ENCODE peak calls at places on chromosomes 3 and 15, in six cellular contexts. O is spleen, N is IMR-90, J is stomach, B is Peyer's patch, V is body of pancreas. L is an unnamed sample.

GRCh38 chr3:40623567-40623966 is 98.8 kb downstream of the ZNF621 start:
- DNase-seq in O (peak), N (no peak), J (no peak), B (no peak), V (peak), L (no peak)

GRCh38 chr15:71195242-71195641 is 80.0 kb downstream of the THSD4 start:
- DNase-seq in O (no peak), N (no peak), J (no peak), B (no peak), V (no peak), L (no peak)

GRCh38 chr15:42349178-42349577 is 10.1 kb upstream of the CAPN3 start:
- DNase-seq in O (no peak), N (peak), J (no peak), B (no peak), V (no peak), L (no peak)

GRCh38 chr15:99054025-99054387 is 46.4 kb upstream of the PGPEP1L start:
- DNase-seq in O (no peak), N (peak), J (no peak), B (no peak), V (no peak), L (no peak)

GRCh38 chr3:39460677-39461076 is 6.8 kb upstream of the MOBP start:
- DNase-seq in O (no peak), N (no peak), J (no peak), B (no peak), V (no peak), L (no peak)

GRCh38 chr15:76973362-76973743 is 21.6 kb upstream of the PSTPIP1 start:
- DNase-seq in O (no peak), N (peak), J (no peak), B (no peak), V (peak), L (peak)

GRCh38 chr3:113533534-113533892 is 1.2 kb downstream of the SIDT1 start:
- DNase-seq in O (no peak), N (no peak), J (no peak), B (no peak), V (no peak), L (no peak)

GRCh38 chr15:70289191-70289955 is 191.7 kb upstream of the TLE3 start:
- DNase-seq in O (no peak), N (no peak), J (peak), B (peak), V (peak), L (no peak)

GRCh38 chr3:21705769-21706168 is 45.2 kb downstream of the ZNF385D start:
- DNase-seq in O (no peak), N (peak), J (peak), B (no peak), V (peak), L (peak)

DNA sequence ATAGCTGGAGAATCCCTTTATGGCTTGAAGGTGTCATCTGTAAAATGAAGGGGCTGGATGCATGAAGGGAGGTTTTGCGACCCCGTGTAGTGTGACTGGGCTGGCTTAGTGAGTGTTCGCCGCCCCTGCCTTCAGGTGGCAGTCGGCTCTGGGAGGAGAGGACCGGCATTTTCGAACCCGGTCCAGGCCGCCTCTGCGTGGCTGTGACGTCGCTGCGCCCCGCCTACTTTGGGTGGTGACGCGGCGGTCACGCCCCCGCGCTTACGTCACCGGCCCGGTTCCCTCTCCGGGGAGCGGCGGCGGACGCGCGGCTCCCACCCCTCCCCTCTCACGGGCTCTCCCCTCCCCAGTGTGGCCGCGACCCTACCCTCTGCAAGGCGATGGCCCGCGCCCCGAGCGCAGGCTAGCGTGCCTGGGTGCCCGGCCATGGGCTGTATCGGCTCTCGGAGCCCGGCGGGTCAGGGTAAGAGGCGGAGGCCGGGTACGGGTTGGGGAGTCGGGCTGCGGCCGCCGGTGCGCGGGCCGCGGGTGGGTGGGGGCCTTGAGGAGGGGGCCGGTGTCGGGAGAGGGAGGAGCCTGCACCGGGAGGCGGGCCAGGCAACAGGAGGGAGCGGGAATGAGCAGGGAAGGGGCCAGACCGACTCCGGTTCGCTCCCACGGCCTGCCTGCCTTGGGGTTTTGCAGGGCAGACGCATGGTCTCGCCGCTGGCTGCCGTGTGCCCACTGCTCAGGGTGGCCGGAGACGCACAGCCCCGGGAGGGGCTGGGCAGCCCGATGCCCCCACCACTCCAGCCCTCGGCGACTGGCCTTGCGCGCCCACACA is 1.5 kb upstream of the FAM131A start:
- DNase-seq in O (peak), N (peak), J (peak), B (peak), V (peak), L (peak)
- TF ChIP-seq POLR2A in O (no peak), N (peak), J (no peak), B (peak), V (no peak), L (peak)

GRCh38 chr15:75647370-75648155 is at the start of gene SNX33:
- DNase-seq in O (peak), N (peak), J (peak), B (peak), V (peak), L (no peak)
- TF ChIP-seq POLR2A in O (no peak), N (peak), J (no peak), B (peak), V (peak), L (peak)

DNA sequence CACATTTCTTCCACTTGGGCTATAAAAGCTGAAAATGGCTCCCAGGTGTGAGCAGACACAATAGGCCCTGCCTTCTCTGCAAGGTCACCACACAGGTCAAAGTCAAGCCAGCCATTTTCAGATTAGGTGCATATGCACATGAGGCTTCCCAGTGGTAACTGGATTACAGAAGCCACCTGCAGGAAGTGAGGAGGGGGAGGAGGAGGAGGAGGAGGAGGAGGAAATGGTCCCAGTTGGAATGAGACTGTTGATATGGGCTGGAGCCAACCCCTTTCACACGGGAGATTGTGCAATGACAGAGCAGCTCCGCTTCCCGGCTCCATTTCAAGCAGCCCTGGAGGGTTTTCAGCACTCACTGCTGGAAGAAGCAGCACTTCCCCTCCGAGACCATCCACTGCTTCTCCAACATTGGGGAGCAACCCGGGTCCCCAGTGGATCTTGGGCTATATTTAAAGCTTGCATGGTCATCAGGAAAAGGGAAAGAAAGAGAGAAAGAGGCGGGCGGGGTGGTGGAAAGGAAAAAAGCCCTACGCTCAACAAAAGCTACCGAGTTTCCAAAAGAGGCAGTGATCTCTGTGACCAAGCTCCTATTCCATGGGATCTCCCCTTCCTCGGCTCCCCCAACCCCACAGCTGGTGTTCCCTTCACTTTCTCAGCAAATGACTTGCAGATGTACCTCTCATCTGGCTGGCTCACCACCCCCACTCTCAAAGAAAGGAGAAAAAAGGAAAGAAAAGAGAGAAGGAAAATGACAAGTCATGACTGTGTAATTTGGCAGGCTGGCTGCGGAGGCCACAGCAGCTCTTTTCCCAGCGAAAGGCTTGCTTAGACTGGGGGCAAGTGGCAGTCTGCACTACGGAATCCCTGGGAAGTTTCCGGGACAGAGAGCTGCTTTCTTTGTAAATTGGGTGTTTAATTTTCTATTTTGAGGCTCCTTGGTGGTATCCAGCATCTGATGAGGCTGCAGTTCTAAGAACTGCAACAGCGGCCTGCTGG is 58.3 kb downstream of the LRIG1 start:
- DNase-seq in O (no peak), N (peak), J (peak), B (peak), V (peak), L (peak)
- TF ChIP-seq POLR2A in O (no peak), N (no peak), J (no peak), B (no peak), V (no peak), L (no peak)

GRCh38 chr3:182980204-182981037 is at the start of gene DCUN1D1:
- DNase-seq in O (peak), N (peak), J (peak), B (peak), V (peak), L (peak)
- TF ChIP-seq POLR2A in O (no peak), N (no peak), J (no peak), B (peak), V (peak), L (peak)

GRCh38 chr3:30650348-30650995 is 44.1 kb downstream of the TGFBR2 start:
- DNase-seq in O (no peak), N (no peak), J (no peak), B (no peak), V (no peak), L (no peak)
- TF ChIP-seq POLR2A in O (no peak), N (no peak), J (no peak), B (no peak), V (no peak), L (no peak)

DNA sequence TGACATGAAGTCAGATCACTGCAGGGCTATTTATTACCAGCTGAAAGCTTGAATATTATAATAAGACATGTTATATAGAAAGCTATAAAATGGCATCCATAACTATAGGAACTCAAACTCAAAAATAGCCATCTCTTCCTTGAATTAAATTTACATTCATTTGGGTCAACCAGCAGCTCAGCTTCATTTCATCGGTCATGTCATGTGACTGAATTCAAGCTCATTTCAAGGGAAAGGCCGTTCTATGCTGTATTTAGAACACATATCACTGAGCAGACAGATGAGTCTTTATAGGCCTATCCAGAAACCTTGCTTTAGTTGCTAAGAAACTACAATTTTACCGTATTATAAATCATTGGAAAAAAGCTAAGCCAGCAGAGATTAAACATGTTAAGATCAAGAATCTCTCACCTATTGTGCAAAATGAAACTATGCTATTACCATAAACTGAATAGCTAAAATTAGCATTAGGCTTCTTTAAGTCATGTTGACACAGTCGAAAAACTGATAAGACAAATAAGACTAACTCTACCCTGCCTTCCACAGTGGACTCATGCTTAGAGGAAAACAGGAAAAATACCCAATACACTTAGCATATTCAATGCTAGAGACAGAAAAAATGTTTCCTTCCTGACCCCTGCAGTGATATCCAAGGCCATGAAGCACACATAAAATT is 2.3 kb downstream of the NPTN start:
- DNase-seq in O (no peak), N (no peak), J (no peak), B (no peak), V (no peak), L (no peak)
- TF ChIP-seq POLR2A in O (no peak), N (no peak), J (no peak), B (no peak), V (no peak), L (no peak)

DNA sequence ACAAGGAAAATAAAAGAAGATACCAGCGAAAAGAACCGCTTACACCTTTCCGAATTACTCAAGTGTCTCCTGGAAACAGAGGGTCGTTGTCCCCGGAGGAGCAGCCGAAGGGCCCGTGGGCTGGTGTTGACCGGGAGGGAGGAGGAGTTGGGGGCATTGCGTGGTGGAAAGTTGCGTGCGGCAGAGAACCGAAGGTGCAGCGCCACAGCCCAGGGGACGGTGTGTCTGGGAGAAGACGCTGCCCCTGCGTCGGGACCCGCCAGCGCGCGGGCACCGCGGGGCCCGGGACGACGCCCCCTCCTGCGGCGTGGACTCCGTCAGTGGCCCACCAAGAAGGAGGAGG is 325 bp downstream of the ALCAM start:
- DNase-seq in O (peak), N (no peak), J (peak), B (peak), V (peak), L (no peak)
- TF ChIP-seq POLR2A in O (no peak), N (peak), J (no peak), B (no peak), V (no peak), L (no peak)

GRCh38 chr3:4985330-4986174 is 6.3 kb downstream of the BHLHE40 start:
- DNase-seq in O (no peak), N (peak), J (no peak), B (no peak), V (peak), L (no peak)

GRCh38 chr3:4987374-4988296 is 8.4 kb downstream of the BHLHE40 start:
- DNase-seq in O (no peak), N (no peak), J (no peak), B (no peak), V (no peak), L (no peak)

GRCh38 chr3:4986175-4986610 is 7.0 kb downstream of the BHLHE40 start:
- DNase-seq in O (no peak), N (peak), J (no peak), B (no peak), V (peak), L (no peak)

GRCh38 chr3:4988815-4989648 is 9.8 kb downstream of the BHLHE40 start:
- DNase-seq in O (no peak), N (peak), J (no peak), B (no peak), V (peak), L (no peak)

GRCh38 chr3:4986611-4987373 is 7.6 kb downstream of the BHLHE40 start:
- DNase-seq in O (peak), N (peak), J (peak), B (peak), V (peak), L (peak)
- TF ChIP-seq POLR2A in O (no peak), N (no peak), J (no peak), B (peak), V (peak), L (peak)

GRCh38 chr3:128492353-128493220 is at the start of gene GATA2:
- DNase-seq in O (peak), N (no peak), J (no peak), B (peak), V (peak), L (no peak)
- TF ChIP-seq POLR2A in O (no peak), N (no peak), J (no peak), B (no peak), V (peak), L (no peak)

DNA sequence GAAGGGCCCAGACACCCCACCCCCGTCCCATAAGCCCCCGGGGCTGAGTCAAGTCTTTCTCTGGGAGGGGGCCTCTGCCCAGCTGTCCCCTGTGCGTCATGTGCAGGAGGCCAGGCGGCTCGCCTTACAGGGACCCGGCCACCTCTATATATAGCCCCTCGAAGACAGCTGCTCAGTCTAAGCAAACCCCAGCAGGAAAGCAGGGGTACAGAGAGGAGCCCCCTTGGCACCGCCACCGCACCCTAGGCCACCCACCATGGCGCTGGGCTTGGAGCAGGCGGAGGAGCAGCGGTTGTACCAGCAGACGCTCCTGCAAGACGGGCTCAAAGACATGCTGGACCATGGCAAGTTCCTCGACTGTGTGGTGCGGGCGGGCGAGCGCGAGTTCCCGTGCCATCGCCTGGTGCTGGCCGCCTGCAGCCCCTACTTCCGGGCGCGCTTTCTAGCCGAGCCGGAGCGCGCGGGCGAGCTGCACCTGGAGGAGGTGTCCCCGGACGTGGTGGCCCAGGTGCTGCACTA is at the start of gene KLHL40:
- DNase-seq in O (peak), N (no peak), J (no peak), B (no peak), V (no peak), L (no peak)
- TF ChIP-seq POLR2A in O (no peak), N (no peak), J (no peak), B (no peak), V (no peak), L (no peak)